ENCODE peak calls at places on chromosome 7, in five cellular contexts. G is right cardiac atrium; D is foreskin keratinocyte; V is NCI-H69; N is effector CD4-positive, alpha-beta T cell. O is an unnamed sample.
A peak's percentile ranks its signal among the peaks of the same experiment; 100 is the strongest.

GRCh38 chr7:131454538-131454937 is 101.9 kb downstream of the PODXL start:
- DNase-seq in G (no peak), D (no peak), V (peak; percentile 80), N (no peak), O (no peak)

GRCh38 chr7:32616625-32617024 is 121.3 kb downstream of the AVL9 start:
- DNase-seq in G (peak; percentile 81), D (peak; percentile 80), V (no peak), N (no peak), O (peak; percentile 62)

GRCh38 chr7:66641526-66641871 is 12.8 kb downstream of the KCTD7 start:
- DNase-seq in G (no peak), D (no peak), V (no peak), N (no peak), O (no peak)

GRCh38 chr7:123209786-123210185 is 10.0 kb upstream of the SLC13A1 start:
- DNase-seq in G (no peak), D (no peak), V (no peak), N (no peak), O (peak; percentile 61)

GRCh38 chr7:131293018-131293417 is 34.7 kb upstream of the MKLN1 start:
- DNase-seq in G (peak; percentile 72), D (no peak), V (no peak), N (no peak), O (no peak)

GRCh38 chr7:66778201-66778600 is 37.7 kb downstream of the RABGEF1 start:
- DNase-seq in G (no peak), D (no peak), V (no peak), N (no peak), O (no peak)

GRCh38 chr7:46320956-46321355 is 399.9 kb upstream of the IGFBP3 start:
- DNase-seq in G (no peak), D (no peak), V (no peak), N (no peak), O (no peak)

GRCh38 chr7:134515569-134516468 is 11.5 kb upstream of the AKR1B10 start:
- DNase-seq in G (no peak), D (peak; percentile 82), V (no peak), N (no peak), O (peak; percentile 92)

GRCh38 chr7:140176811-140177702 is at the start of gene KDM7A:
- DNase-seq in G (peak; percentile 95), D (peak; percentile 54), V (peak; percentile 97), N (peak; percentile 81), O (peak; percentile 50)

GRCh38 chr7:27238979-27239779 is 3.4 kb upstream of the EVX1 start:
- DNase-seq in G (no peak), D (no peak), V (no peak), N (no peak), O (no peak)

GRCh38 chr7:139602143-139602722 is 78.7 kb downstream of the CLEC2L start:
- DNase-seq in G (no peak), D (no peak), V (peak; percentile 68), N (no peak), O (peak; percentile 38)

O was measured in A172.